ENCODE peak calls at places on chromosomes 5 and 9, in four cellular contexts. One of them, this sample, is unnamed.

GRCh38 chr5:114447084-114447773 is 85.4 kb downstream of the KCNN2 start:
- DNase-seq in WTC11: no peak
- DNase-seq in ureter: no peak
- DNase-seq in ELR: peak
- DNase-seq in this sample: no peak

GRCh38 chr5:150538007-150538917 is 30.3 kb downstream of the NDST1 start:
- DNase-seq in WTC11: no peak
- DNase-seq in ureter: no peak
- DNase-seq in ELR: peak
- DNase-seq in this sample: no peak

GRCh38 chr9:70318002-70318401 is 59.2 kb downstream of the SMC5 start:
- DNase-seq in ureter: no peak
- DNase-seq in ELR: peak
- DNase-seq in WTC11: peak
- DNase-seq in this sample: no peak

GRCh38 chr5:93359296-93359957 is 221.6 kb downstream of the NR2F1-AS1 start:
- DNase-seq in ELR: peak
- DNase-seq in WTC11: no peak
- DNase-seq in ureter: no peak
- DNase-seq in this sample: no peak

GRCh38 chr5:78003914-78004313 is 227.8 kb upstream of the TBCA start:
- DNase-seq in ELR: peak
- DNase-seq in ureter: no peak
- DNase-seq in WTC11: no peak
- DNase-seq in this sample: no peak

GRCh38 chr5:139638090-139638735 is 9.9 kb upstream of the CXXC5 start:
- DNase-seq in ELR: peak
- DNase-seq in WTC11: peak
- DNase-seq in ureter: peak
- DNase-seq in this sample: peak

GRCh38 chr5:95102687-95103086 is 182.2 kb downstream of the MCTP1 start:
- DNase-seq in WTC11: no peak
- DNase-seq in ELR: no peak
- DNase-seq in ureter: no peak
- DNase-seq in this sample: no peak

GRCh38 chr5:132766806-132767055 is 10.3 kb downstream of the SEPTIN8 start:
- DNase-seq in ureter: no peak
- DNase-seq in WTC11: no peak
- DNase-seq in ELR: no peak
- DNase-seq in this sample: no peak

GRCh38 chr5:160960592-160960991 is 108.6 kb upstream of the ATP10B start:
- DNase-seq in ELR: no peak
- DNase-seq in ureter: no peak
- DNase-seq in WTC11: no peak
- DNase-seq in this sample: no peak

GRCh38 chr9:72533322-72533721 is 11.9 kb downstream of the TMC1 start:
- DNase-seq in ELR: no peak
- DNase-seq in WTC11: no peak
- DNase-seq in ureter: no peak
- DNase-seq in this sample: no peak

GRCh38 chr5:150431048-150431447 is 18.3 kb upstream of the CD74 start:
- DNase-seq in ELR: no peak
- DNase-seq in ureter: no peak
- DNase-seq in WTC11: no peak
- DNase-seq in this sample: no peak

GRCh38 chr5:132549586-132549985 is 6.3 kb upstream of the IL5 start:
- DNase-seq in ELR: no peak
- DNase-seq in ureter: no peak
- DNase-seq in WTC11: no peak
- DNase-seq in this sample: no peak

GRCh38 chr5:179554981-179555380 is 4.6 kb downstream of the RUFY1 start:
- DNase-seq in WTC11: no peak
- DNase-seq in ureter: no peak
- DNase-seq in ELR: no peak
- DNase-seq in this sample: no peak

GRCh38 chr5:2531318-2531717 is 220.2 kb downstream of the IRX2 start:
- DNase-seq in ureter: no peak
- DNase-seq in WTC11: no peak
- DNase-seq in ELR: no peak
- DNase-seq in this sample: no peak

GRCh38 chr9:82363666-82364065 is 375.1 kb downstream of the SPATA31D1 start:
- DNase-seq in WTC11: no peak
- DNase-seq in ELR: no peak
- DNase-seq in ureter: no peak
- DNase-seq in this sample: no peak